ENCODE peak calls at places on chromosomes 4 and X, in nine cellular contexts. Y is activated T-cell treated with anti-CD3 and anti-CD28 coated beads for 24 hours, Z is T47D, S is neural progenitor cell, K is EL, E is astrocyte of the spinal cord, X is left cardiac atrium, B is NCI-H774, J is iPS-NIHi11. L is an unnamed sample.
A peak's percentile ranks its signal among the peaks of the same experiment; 100 is the strongest.

GRCh38 chr4:83075696-83076095 is 38.8 kb downstream of the PLAC8 start:
- DNase-seq in Y (no peak), Z (no peak), S (no peak), K (peak; percentile 75), E (peak; percentile 77), X (no peak), B (no peak), J (no peak), L (no peak)

GRCh38 chr4:159142254-159142653 is 39.4 kb downstream of the RAPGEF2 start:
- DNase-seq in Y (no peak), Z (no peak), S (no peak), K (peak; percentile 12), E (peak; percentile 33), X (no peak), B (no peak), J (no peak), L (no peak)

GRCh38 chrX:55169782-55170181 is 50.4 kb upstream of the PAGE5 start:
- DNase-seq in Y (no peak), Z (no peak), S (no peak), K (no peak), E (no peak), X (no peak), B (no peak), J (no peak), L (no peak)

GRCh38 chrX:9940397-9940796 is 26.8 kb upstream of the CLDN34 start:
- DNase-seq in Y (no peak), Z (no peak), S (no peak), K (peak; percentile 40), E (peak; percentile 89), X (no peak), B (no peak), J (peak; percentile 41), L (no peak)

GRCh38 chr4:107757860-107758476 is 37.9 kb upstream of the PAPSS1 start:
- DNase-seq in Y (no peak), Z (no peak), S (peak; percentile 17), K (peak; percentile 16), E (peak; percentile 56), X (no peak), B (peak; percentile 2), J (no peak), L (no peak)

GRCh38 chrX:20487227-20487626 is 220.5 kb upstream of the RPS6KA3 start:
- DNase-seq in Y (no peak), Z (no peak), S (no peak), K (peak; percentile 52), E (peak; percentile 7), X (no peak), B (no peak), J (no peak), L (no peak)

GRCh38 chr4:172998527-172999469 is 169.8 kb upstream of the GALNT7 start:
- DNase-seq in Y (no peak), Z (no peak), S (no peak), K (peak; percentile 30), E (peak; percentile 88), X (no peak), B (no peak), J (peak; percentile 35), L (no peak)

GRCh38 chr4:111628437-111628836 is 516.8 kb upstream of the FAM241A start:
- DNase-seq in Y (no peak), Z (no peak), S (no peak), K (no peak), E (peak; percentile 76), X (no peak), B (no peak), J (no peak), L (no peak)

GRCh38 chr4:110163327-110164070 is 34.9 kb downstream of the ELOVL6 start:
- DNase-seq in Y (no peak), Z (no peak), S (no peak), K (peak; percentile 83), E (peak; percentile 72), X (no peak), B (no peak), J (no peak), L (no peak)

GRCh38 chrX:19194285-19195242 is 72.3 kb upstream of the ADGRG2 start:
- DNase-seq in Y (no peak), Z (no peak), S (no peak), K (no peak), E (no peak), X (no peak), B (no peak), J (no peak), L (no peak)